ENCODE peak calls at places on chromosomes 16 and 17, in ten cellular contexts. Q is foreskin fibroblast; V is NCI-H1092; F is uterus; G is A549; J is sciatic nerve; O is caudate nucleus; Y is transverse colon; S is Kasumi-1; X is stimulated activated CD8-positive, alpha-beta memory T cell treated with anti-CD3 and anti-CD28 coated beads, Interleukin-15, amount 100 ng/mL, for 48 hours. C is an unnamed sample.

GRCh38 chr16:81106826-81107503 is 10.8 kb upstream of the GCSH start:
- DNase-seq in Q (no peak), V (no peak), F (no peak), G (no peak), J (no peak), O (no peak), Y (no peak), S (no peak), X (no peak), C (no peak)

GRCh38 chr16:5982979-5983378 is 885.4 kb upstream of the EEF2KMT start:
- DNase-seq in Q (no peak), V (no peak), F (no peak), G (no peak), J (no peak), O (peak), Y (no peak), S (no peak), X (no peak), C (no peak)

GRCh38 chr17:61926831-61927210 is 961 bp downstream of the INTS2 start:
- DNase-seq in Q (peak), V (no peak), F (no peak), G (no peak), J (no peak), O (no peak), Y (no peak), S (no peak), X (no peak), C (no peak)

GRCh38 chr16:49590166-49590871 is 216.7 kb downstream of the C16orf78 start:
- DNase-seq in Q (no peak), V (no peak), F (peak), G (no peak), J (peak), O (no peak), Y (no peak), S (no peak), X (no peak), C (peak)

GRCh38 chr16:84885024-84885910 is 65.5 kb downstream of the CRISPLD2 start:
- DNase-seq in Q (no peak), V (no peak), F (no peak), G (no peak), J (peak), O (no peak), Y (no peak), S (no peak), X (no peak), C (no peak)

GRCh38 chr17:36127199-36127881 is 23.7 kb downstream of the CCL4 start:
- DNase-seq in Q (no peak), V (no peak), F (no peak), G (no peak), J (no peak), O (no peak), Y (no peak), S (no peak), X (no peak), C (no peak)

GRCh38 chr17:80892900-80893603 is 98.6 kb upstream of the CHMP6 start:
- DNase-seq in Q (peak), V (no peak), F (no peak), G (peak), J (no peak), O (no peak), Y (no peak), S (peak), X (no peak), C (no peak)

GRCh38 chr17:29844339-29845048 is 85.5 kb downstream of the SSH2 start:
- DNase-seq in Q (no peak), V (no peak), F (no peak), G (no peak), J (no peak), O (no peak), Y (no peak), S (no peak), X (no peak), C (no peak)

GRCh38 chr17:7029659-7030058 is 6.2 kb upstream of the SLC16A13 start:
- DNase-seq in Q (no peak), V (no peak), F (peak), G (no peak), J (no peak), O (no peak), Y (peak), S (peak), X (no peak), C (peak)

GRCh38 chr17:64174686-64175456 is 44.9 kb upstream of the ERN1 start:
- DNase-seq in Q (peak), V (no peak), F (no peak), G (no peak), J (no peak), O (peak), Y (no peak), S (peak), X (no peak), C (no peak)

GRCh38 chr17:17492562-17492961 is 3.6 kb downstream of the RASD1 start:
- DNase-seq in Q (peak), V (no peak), F (no peak), G (no peak), J (peak), O (no peak), Y (no peak), S (no peak), X (no peak), C (peak)

GRCh38 chr16:3143189-3143588 is 8.4 kb downstream of the ZNF213 start:
- DNase-seq in Q (no peak), V (no peak), F (no peak), G (no peak), J (no peak), O (no peak), Y (no peak), S (no peak), X (no peak), C (no peak)

C was measured in mesenteric fat pad.